ENCODE peak calls at places on chromosome 9, in four cellular contexts. A is H1, Y is neuronal stem cell, J is H9. M is an unnamed sample.

GRCh38 chr9:93597871-93598646 is 21.7 kb downstream of the PHF2 start:
- DNase-seq in A (no peak), Y (no peak), J (no peak), M (no peak)

GRCh38 chr9:93814561-93814960 is 140.6 kb downstream of the BARX1 start:
- DNase-seq in A (no peak), Y (no peak), J (peak), M (no peak)

GRCh38 chr9:89174291-89174690 is 4.3 kb downstream of the SHC3 start:
- DNase-seq in A (no peak), Y (no peak), J (no peak), M (no peak)

GRCh38 chr9:19026375-19026774 is 6.6 kb downstream of the SAXO1 start:
- DNase-seq in A (no peak), Y (no peak), J (no peak), M (no peak)

GRCh38 chr9:129198737-129199435 is 20.8 kb upstream of the IER5L start:
- DNase-seq in A (no peak), Y (no peak), J (no peak), M (peak)

GRCh38 chr9:105295986-105296385 is 51.5 kb downstream of the SLC44A1 start:
- DNase-seq in A (no peak), Y (no peak), J (no peak), M (peak)

GRCh38 chr9:77015291-77016048 is 4.0 kb upstream of the FOXB2 start:
- DNase-seq in A (no peak), Y (no peak), J (peak), M (no peak)

GRCh38 chr9:121498150-121498486 is 1.5 kb downstream of the GGTA1 start:
- DNase-seq in A (no peak), Y (peak), J (peak), M (peak)

GRCh38 chr9:126499911-126500599 is 113.7 kb upstream of the LMX1B start:
- DNase-seq in A (no peak), Y (no peak), J (peak), M (no peak)

GRCh38 chr9:107504585-107505455 is 15.3 kb upstream of the KLF4 start:
- DNase-seq in A (no peak), Y (no peak), J (no peak), M (peak)

GRCh38 chr9:104911029-104911607 is 16.8 kb downstream of the ABCA1 start:
- DNase-seq in A (no peak), Y (no peak), J (no peak), M (no peak)

GRCh38 chr9:100086097-100086496 is 12.7 kb downstream of the ERP44 start:
- DNase-seq in A (no peak), Y (no peak), J (no peak), M (no peak)

GRCh38 chr9:87694236-87694755 is 31.6 kb upstream of the CTSL start:
- DNase-seq in A (no peak), Y (no peak), J (peak), M (no peak)

GRCh38 chr9:79658926-79659325 is 87.2 kb downstream of the TLE4 start:
- DNase-seq in A (no peak), Y (no peak), J (no peak), M (no peak)

GRCh38 chr9:94168203-94169000 is 84.1 kb downstream of the PTPDC1 start:
- DNase-seq in A (no peak), Y (no peak), J (no peak), M (no peak)

GRCh38 chr9:107612136-107612535 is 122.6 kb upstream of the KLF4 start:
- DNase-seq in A (no peak), Y (no peak), J (no peak), M (no peak)

GRCh38 chr9:126723807-126724172 is 81.0 kb upstream of the ZBTB43 start:
- DNase-seq in A (no peak), Y (no peak), J (peak), M (peak)

GRCh38 chr9:108722396-108722795 is 133.4 kb downstream of the ACTL7B start:
- DNase-seq in A (no peak), Y (no peak), J (no peak), M (no peak)

GRCh38 chr9:18014556-18014955 is 435.7 kb downstream of the SH3GL2 start:
- DNase-seq in A (no peak), Y (no peak), J (no peak), M (no peak)

GRCh38 chr9:113389451-113389850 is 11.6 kb downstream of the ALAD start:
- DNase-seq in A (no peak), Y (no peak), J (no peak), M (no peak)

GRCh38 chr9:112233769-112234168 is 58.7 kb upstream of the SUSD1 start:
- DNase-seq in A (no peak), Y (no peak), J (no peak), M (peak)

GRCh38 chr9:27925815-27926214 is 352.5 kb upstream of the C9orf72 start:
- DNase-seq in A (no peak), Y (no peak), J (no peak), M (no peak)

GRCh38 chr9:95592931-95593330 is 76.2 kb upstream of the PTCH1 start:
- DNase-seq in A (no peak), Y (no peak), J (no peak), M (no peak)

DNA sequence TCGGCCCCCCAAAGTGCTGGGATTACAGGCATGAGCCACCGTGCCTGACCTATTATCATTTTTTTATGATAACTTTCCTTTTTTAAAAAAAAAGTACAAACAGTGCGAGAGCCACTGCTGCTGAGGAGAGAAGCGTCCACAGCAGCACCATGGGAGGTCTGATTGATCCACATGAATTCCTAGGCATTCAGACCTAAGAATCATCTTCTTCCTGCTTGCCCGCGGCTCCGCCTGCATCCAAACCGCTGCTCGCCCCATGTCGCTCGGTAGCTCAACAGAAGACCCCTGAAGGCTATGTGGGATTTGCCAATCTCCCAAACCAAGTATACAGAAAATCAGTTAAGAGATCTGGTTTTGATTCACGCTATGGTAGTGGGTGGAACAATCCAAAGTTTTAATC is 102.0 kb downstream of the GABBR2 start:
- DNase-seq in A (no peak), Y (no peak), J (no peak), M (no peak)
- H2BK15ac ChIP-seq in A (no peak), Y (no peak), J (no peak), M (no peak)

GRCh38 chr9:91192379-91192775 is 169.3 kb downstream of the AUH start:
- DNase-seq in A (no peak), Y (no peak), J (no peak), M (peak)

GRCh38 chr9:91192785-91193657 is 168.7 kb downstream of the AUH start:
- DNase-seq in A (peak), Y (peak), J (peak), M (peak)

GRCh38 chr9:91191443-91192378 is 170.0 kb downstream of the AUH start:
- DNase-seq in A (no peak), Y (no peak), J (no peak), M (no peak)

GRCh38 chr9:91195372-91196012 is 166.2 kb downstream of the AUH start:
- DNase-seq in A (no peak), Y (no peak), J (no peak), M (no peak)

GRCh38 chr9:91193658-91194391 is 167.9 kb downstream of the AUH start:
- DNase-seq in A (peak), Y (peak), J (peak), M (peak)
- H2BK12ac ChIP-seq in A (peak), Y (peak), J (no peak), M (peak)

GRCh38 chr9:36264896-36265295 is 6.6 kb upstream of the GNE start:
- DNase-seq in A (no peak), Y (no peak), J (no peak), M (no peak)

GRCh38 chr9:36263662-36264061 is 5.4 kb upstream of the GNE start:
- DNase-seq in A (no peak), Y (no peak), J (no peak), M (no peak)

GRCh38 chr9:36268007-36268427 is 9.8 kb upstream of the GNE start:
- DNase-seq in A (no peak), Y (no peak), J (no peak), M (peak)
- H2BK15ac ChIP-seq in A (no peak), Y (no peak), J (no peak), M (no peak)

GRCh38 chr9:116202219-116202912 is 48.8 kb downstream of the PAPPA start:
- DNase-seq in A (no peak), Y (no peak), J (no peak), M (no peak)

GRCh38 chr9:116193636-116194035 is 40.0 kb downstream of the PAPPA start:
- DNase-seq in A (no peak), Y (no peak), J (no peak), M (peak)

GRCh38 chr9:116198344-116198743 is 44.8 kb downstream of the PAPPA start:
- DNase-seq in A (no peak), Y (no peak), J (no peak), M (peak)

GRCh38 chr9:116191757-116192415 is 38.3 kb downstream of the PAPPA start:
- DNase-seq in A (no peak), Y (no peak), J (peak), M (no peak)

DNA sequence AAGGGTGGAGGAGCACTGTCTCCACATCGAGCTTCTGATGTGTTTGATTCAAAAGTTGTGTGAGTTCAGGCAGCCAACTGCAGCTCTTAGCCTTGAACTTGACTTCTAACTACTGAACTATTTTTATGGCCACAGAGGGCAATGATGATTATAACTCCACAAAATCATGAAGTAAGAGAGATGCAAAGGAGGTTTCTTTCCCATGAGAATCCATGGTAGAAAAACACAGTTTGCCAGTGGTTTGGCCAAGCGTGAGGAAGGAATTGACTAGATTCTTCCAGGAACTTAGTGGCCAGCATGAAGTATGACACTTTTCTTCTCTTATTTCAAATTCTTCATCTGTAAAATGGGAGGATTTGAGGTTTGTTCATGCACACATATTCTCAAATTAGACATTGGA is 43.2 kb downstream of the PAPPA start:
- DNase-seq in A (no peak), Y (no peak), J (no peak), M (no peak)
- H2BK12ac ChIP-seq in A (no peak), Y (no peak), J (no peak), M (no peak)

M was measured in mesenchymal stem cell.